ENCODE peak calls at places on chromosomes 12 and 14, in seven cellular contexts. One of them, this sample, is unnamed.

GRCh38 chr12:65895759-65896656 is 71.7 kb downstream of the HMGA2 start:
- DNase-seq in Peyer's patch: no peak
- DNase-seq in left ventricle myocardium inferior: no peak
- DNase-seq in breast epithelium: no peak
- DNase-seq in HFF-Myc: no peak
- DNase-seq in progenitor cell of endocrine pancreas: no peak
- DNase-seq in cardiac fibroblast: no peak
- DNase-seq in this sample: no peak

GRCh38 chr12:120394483-120395367 is 25.8 kb upstream of the MSI1 start:
- DNase-seq in HFF-Myc: no peak
- DNase-seq in left ventricle myocardium inferior: no peak
- DNase-seq in cardiac fibroblast: no peak
- DNase-seq in progenitor cell of endocrine pancreas: peak
- DNase-seq in breast epithelium: peak
- DNase-seq in Peyer's patch: no peak
- DNase-seq in this sample: no peak

GRCh38 chr12:100995201-100995600 is 200.6 kb downstream of the ANO4 start:
- DNase-seq in progenitor cell of endocrine pancreas: no peak
- DNase-seq in Peyer's patch: no peak
- DNase-seq in HFF-Myc: no peak
- DNase-seq in breast epithelium: no peak
- DNase-seq in cardiac fibroblast: peak
- DNase-seq in left ventricle myocardium inferior: no peak
- DNase-seq in this sample: no peak

GRCh38 chr14:51511265-51511664 is 140.4 kb upstream of the FRMD6 start:
- DNase-seq in Peyer's patch: no peak
- DNase-seq in cardiac fibroblast: peak
- DNase-seq in HFF-Myc: no peak
- DNase-seq in breast epithelium: no peak
- DNase-seq in left ventricle myocardium inferior: no peak
- DNase-seq in progenitor cell of endocrine pancreas: no peak
- DNase-seq in this sample: no peak

GRCh38 chr12:25590021-25590721 is 37.1 kb upstream of the LMNTD1 start:
- DNase-seq in breast epithelium: no peak
- DNase-seq in cardiac fibroblast: no peak
- DNase-seq in progenitor cell of endocrine pancreas: no peak
- DNase-seq in left ventricle myocardium inferior: no peak
- DNase-seq in HFF-Myc: no peak
- DNase-seq in Peyer's patch: no peak
- DNase-seq in this sample: peak

GRCh38 chr12:130181211-130181610 is 18.9 kb downstream of the FZD10 start:
- DNase-seq in breast epithelium: no peak
- DNase-seq in Peyer's patch: no peak
- DNase-seq in left ventricle myocardium inferior: no peak
- DNase-seq in progenitor cell of endocrine pancreas: no peak
- DNase-seq in HFF-Myc: no peak
- DNase-seq in cardiac fibroblast: no peak
- DNase-seq in this sample: no peak

GRCh38 chr14:99687284-99688209 is 3.4 kb downstream of the CYP46A1 start:
- DNase-seq in cardiac fibroblast: no peak
- DNase-seq in HFF-Myc: no peak
- DNase-seq in progenitor cell of endocrine pancreas: peak
- DNase-seq in breast epithelium: peak
- DNase-seq in Peyer's patch: no peak
- DNase-seq in left ventricle myocardium inferior: no peak
- DNase-seq in this sample: no peak

GRCh38 chr12:52362118-52362726 is 5.1 kb downstream of the KRT85 start:
- DNase-seq in left ventricle myocardium inferior: no peak
- DNase-seq in breast epithelium: no peak
- DNase-seq in cardiac fibroblast: no peak
- DNase-seq in progenitor cell of endocrine pancreas: no peak
- DNase-seq in Peyer's patch: no peak
- DNase-seq in HFF-Myc: no peak
- DNase-seq in this sample: peak

This sample was measured in natural killer cell treated with Interleukin-12 subunit alpha and Interleukin-12 subunit beta and Interleukin-15 and Interleukin-18, amount 100 ng/mL, for 72 hours.